ENCODE peak calls at places on chromosomes 7 and 10, in eight cellular contexts. B is tibial artery, L is astrocyte of the spinal cord, J is sigmoid colon, Y is mucosa of descending colon, D is GM06990, F is A673, G is gastrocnemius medialis. S is an unnamed sample.
A peak's percentile ranks its signal among the peaks of the same experiment; 100 is the strongest.

GRCh38 chr10:108812296-108812695 is 1111.0 kb downstream of the XPNPEP1 start:
- DNase-seq in B (no peak), L (no peak), J (no peak), Y (no peak), D (no peak), F (no peak), G (no peak), S (no peak)

GRCh38 chr7:120742370-120742769 is 115.6 kb downstream of the TSPAN12 start:
- DNase-seq in B (no peak), L (no peak), J (no peak), Y (no peak), D (no peak), F (no peak), G (no peak), S (no peak)

GRCh38 chr10:46268076-46268881 is 18.5 kb upstream of the ANTXRL start:
- DNase-seq in B (no peak), L (no peak), J (no peak), Y (no peak), D (no peak), F (no peak), G (no peak), S (no peak)

GRCh38 chr7:95246935-95247370 is 77.4 kb downstream of the PON1 start:
- DNase-seq in B (no peak), L (peak; percentile 78), J (peak; percentile 70), Y (no peak), D (peak; percentile 5), F (peak; percentile 87), G (no peak), S (no peak)

GRCh38 chr10:124943301-124944092 is 1.6 kb downstream of the ZRANB1 start:
- DNase-seq in B (no peak), L (peak; percentile 69), J (no peak), Y (no peak), D (no peak), F (no peak), G (no peak), S (no peak)

GRCh38 chr10:93397020-93397419 is 85.1 kb downstream of the MYOF start:
- DNase-seq in B (no peak), L (no peak), J (no peak), Y (no peak), D (no peak), F (no peak), G (no peak), S (no peak)

GRCh38 chr10:70750156-70750703 is 34.9 kb downstream of the TBATA start:
- DNase-seq in B (no peak), L (no peak), J (no peak), Y (no peak), D (no peak), F (no peak), G (no peak), S (peak; percentile 28)

GRCh38 chr7:108004220-108005142 is 1.5 kb upstream of the LAMB1 start:
- DNase-seq in B (no peak), L (peak; percentile 73), J (peak; percentile 65), Y (no peak), D (no peak), F (no peak), G (no peak), S (no peak)

GRCh38 chr10:108404155-108404554 is 1239.6 kb upstream of the SORCS1 start:
- DNase-seq in B (no peak), L (no peak), J (no peak), Y (no peak), D (no peak), F (no peak), G (no peak), S (no peak)

GRCh38 chr10:52895066-52895465 is 122.5 kb upstream of the MBL2 start:
- DNase-seq in B (no peak), L (no peak), J (no peak), Y (no peak), D (no peak), F (no peak), G (no peak), S (no peak)

GRCh38 chr7:151439855-151440798 is at the start of gene CRYGN:
- DNase-seq in B (peak; percentile 68), L (no peak), J (peak; percentile 69), Y (no peak), D (no peak), F (no peak), G (no peak), S (no peak)
- H3K4me3 ChIP-seq in B (no peak within 1 kb of the TSS), L (peak within 1 kb of the TSS; percentile 23), J (peak within 1 kb of the TSS; percentile 8), Y (no peak within 1 kb of the TSS), D (no peak within 1 kb of the TSS), F (peak within 1 kb of the TSS; percentile 29), G (no peak within 1 kb of the TSS), S (peak within 1 kb of the TSS; percentile 14)

GRCh38 chr7:2525931-2526630 is 6.5 kb downstream of the LFNG start:
- DNase-seq in B (no peak), L (peak; percentile 52), J (no peak), Y (peak; percentile 70), D (no peak), F (no peak), G (no peak), S (no peak)

GRCh38 chr7:2525161-2525930 is 5.8 kb downstream of the LFNG start:
- DNase-seq in B (no peak), L (no peak), J (no peak), Y (peak; percentile 73), D (no peak), F (no peak), G (no peak), S (no peak)

GRCh38 chr7:2523461-2523905 is 3.9 kb downstream of the LFNG start:
- DNase-seq in B (no peak), L (no peak), J (no peak), Y (peak; percentile 83), D (no peak), F (no peak), G (no peak), S (peak; percentile 93)

GRCh38 chr7:2523941-2524807 is 4.6 kb downstream of the LFNG start:
- DNase-seq in B (no peak), L (peak; percentile 69), J (no peak), Y (peak; percentile 97), D (no peak), F (no peak), G (no peak), S (peak; percentile 91)

GRCh38 chr7:2524808-2525140 is 5.2 kb downstream of the LFNG start:
- DNase-seq in B (no peak), L (no peak), J (no peak), Y (no peak), D (no peak), F (no peak), G (no peak), S (no peak)
- H3K4me3 ChIP-seq in B (no peak overlapping the region), L (no peak overlapping the region), J (no peak overlapping the region), Y (no peak overlapping the region), D (no peak overlapping the region), F (no peak overlapping the region), G (no peak overlapping the region), S (peak overlapping the region; percentile 81)

DNA sequence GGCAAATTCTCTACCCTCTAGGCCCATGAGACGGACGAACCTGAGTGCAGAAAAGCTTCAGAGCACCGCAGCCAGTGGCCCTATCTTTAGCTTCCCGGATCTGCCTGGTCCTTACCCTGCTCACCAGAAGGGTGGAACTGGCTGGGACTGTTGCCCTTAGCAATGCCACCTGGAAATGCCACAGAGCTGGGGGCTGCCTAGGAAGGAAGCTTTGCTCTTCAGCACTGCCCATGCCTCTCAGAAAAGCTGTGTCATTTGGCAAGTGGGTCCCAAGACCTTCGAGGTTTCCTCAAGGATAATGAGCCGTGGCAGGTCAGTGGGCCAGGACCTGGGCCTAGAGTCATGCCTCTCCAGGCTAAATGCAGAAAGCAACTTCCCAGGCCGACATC is 2.2 kb upstream of the HOXA10 start:
- DNase-seq in B (peak; percentile 65), L (no peak), J (peak; percentile 68), Y (peak; percentile 44), D (no peak), F (no peak), G (peak; percentile 2), S (no peak)
- H3K4me3 ChIP-seq in B (peak overlapping the region; percentile 68), L (no peak overlapping the region), J (peak overlapping the region; percentile 48), Y (no peak overlapping the region), D (no peak overlapping the region), F (no peak overlapping the region), G (peak overlapping the region; percentile 70), S (no peak overlapping the region)

DNA sequence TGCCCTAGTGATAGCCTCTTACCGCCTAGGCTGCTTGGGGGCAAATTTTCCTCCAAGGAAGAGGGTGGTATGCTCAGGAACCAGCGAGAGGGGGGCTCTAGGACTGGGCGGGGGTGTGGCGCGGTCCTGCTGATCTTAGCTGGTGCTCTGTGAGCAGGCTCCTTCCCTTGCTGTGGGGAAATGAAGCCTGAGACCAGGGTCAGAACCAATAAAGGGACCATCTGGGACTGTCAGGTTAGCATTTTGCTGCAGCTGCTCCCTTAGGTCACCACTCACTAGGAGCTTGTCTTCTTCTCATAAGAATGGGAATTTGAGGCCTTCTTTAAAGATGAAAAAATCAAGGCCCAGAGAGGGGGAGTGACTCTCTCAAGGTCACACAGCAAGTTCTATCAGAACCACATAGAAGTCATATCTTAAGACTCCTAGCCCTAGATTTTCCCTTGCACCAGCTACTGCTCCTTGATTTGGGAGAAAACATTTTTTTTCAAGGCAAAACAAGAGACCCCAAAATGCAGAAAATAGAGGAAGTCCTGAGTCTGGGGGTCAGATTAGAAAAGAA is 2.0 kb upstream of the NEUROG3 start:
- DNase-seq in B (no peak), L (no peak), J (no peak), Y (no peak), D (no peak), F (no peak), G (no peak), S (no peak)
- H3K4me3 ChIP-seq in B (no peak overlapping the region), L (no peak overlapping the region), J (no peak overlapping the region), Y (no peak overlapping the region), D (no peak overlapping the region), F (no peak overlapping the region), G (no peak overlapping the region), S (no peak overlapping the region)

GRCh38 chr7:36475011-36475342 is 85.3 kb downstream of the ANLN start:
- DNase-seq in B (no peak), L (no peak), J (no peak), Y (no peak), D (no peak), F (no peak), G (no peak), S (no peak)
- H3K4me3 ChIP-seq in B (no peak overlapping the region), L (no peak overlapping the region), J (no peak overlapping the region), Y (no peak overlapping the region), D (no peak overlapping the region), F (no peak overlapping the region), G (no peak overlapping the region), S (no peak overlapping the region)